ENCODE peak calls at places on chromosomes 2 and 18, in nine cellular contexts. O is IMR-90, Y is testis, J is endothelial cell of umbilical vein, E is heart left ventricle, I is body of pancreas, M is uterus, S is A549, C is transverse colon. L is an unnamed sample.

GRCh38 chr2:171158790-171159325 is 1.8 kb downstream of the TLK1 start:
- DNase-seq in O (no peak), Y (no peak), J (no peak), E (no peak), I (no peak), M (no peak), S (no peak), C (no peak), L (no peak)

GRCh38 chr2:235669269-235669831 is 175.5 kb downstream of the AGAP1 start:
- DNase-seq in O (peak; percentile 58), Y (peak; percentile 64), J (peak; percentile 35), E (peak; percentile 82), I (peak; percentile 44), M (peak; percentile 70), S (peak; percentile 82), C (peak; percentile 77), L (no peak)

GRCh38 chr18:79518683-79519128 is 123.0 kb downstream of the NFATC1 start:
- DNase-seq in O (no peak), Y (peak; percentile 9), J (no peak), E (peak; percentile 35), I (no peak), M (no peak), S (no peak), C (no peak), L (peak; percentile 57)

GRCh38 chr2:144213797-144214196 is 306.1 kb downstream of the ZEB2 start:
- DNase-seq in O (no peak), Y (no peak), J (no peak), E (no peak), I (no peak), M (no peak), S (no peak), C (no peak), L (no peak)

GRCh38 chr2:12504443-12504842 is 212.3 kb upstream of the TRIB2 start:
- DNase-seq in O (peak; percentile 57), Y (no peak), J (peak; percentile 43), E (no peak), I (no peak), M (no peak), S (no peak), C (no peak), L (no peak)

GRCh38 chr2:145007673-145008263 is 487.8 kb upstream of the ZEB2 start:
- DNase-seq in O (peak; percentile 66), Y (no peak), J (peak; percentile 76), E (no peak), I (no peak), M (peak; percentile 29), S (peak; percentile 56), C (no peak), L (no peak)

GRCh38 chr2:15107137-15107536 is 454.0 kb downstream of the NBAS start:
- DNase-seq in O (peak; percentile 7), Y (no peak), J (no peak), E (no peak), I (no peak), M (no peak), S (no peak), C (no peak), L (no peak)

GRCh38 chr2:71683070-71683469 is 229.7 kb downstream of the DYSF start:
- DNase-seq in O (no peak), Y (no peak), J (no peak), E (peak; percentile 33), I (no peak), M (no peak), S (no peak), C (no peak), L (no peak)

GRCh38 chr2:64937341-64938230 is 51.6 kb upstream of the SLC1A4 start:
- DNase-seq in O (no peak), Y (no peak), J (no peak), E (no peak), I (peak; percentile 30), M (no peak), S (no peak), C (peak; percentile 66), L (no peak)

GRCh38 chr2:99662761-99663341 is 173.0 kb upstream of the REV1 start:
- DNase-seq in O (peak; percentile 97), Y (no peak), J (no peak), E (no peak), I (peak; percentile 37), M (peak; percentile 51), S (no peak), C (no peak), L (no peak)

GRCh38 chr2:76464310-76464709 is 753.6 kb upstream of the GCFC2 start:
- DNase-seq in O (no peak), Y (no peak), J (no peak), E (no peak), I (no peak), M (no peak), S (no peak), C (no peak), L (no peak)

GRCh38 chr2:223585691-223586090 is 16.5 kb downstream of the SCG2 start:
- DNase-seq in O (peak; percentile 28), Y (no peak), J (no peak), E (no peak), I (no peak), M (no peak), S (peak; percentile 61), C (no peak), L (no peak)

GRCh38 chr2:114550895-114551793 is 108.7 kb downstream of the DPP10 start:
- DNase-seq in O (peak; percentile 50), Y (peak; percentile 75), J (no peak), E (no peak), I (peak; percentile 56), M (peak; percentile 24), S (peak; percentile 60), C (peak; percentile 76), L (no peak)

GRCh38 chr2:176139170-176139611 is 9.7 kb downstream of the HOXD8 start:
- DNase-seq in O (no peak), Y (no peak), J (peak; percentile 74), E (no peak), I (no peak), M (peak; percentile 28), S (no peak), C (no peak), L (peak; percentile 68)

GRCh38 chr18:58443671-58444070 is 185.2 kb downstream of the ALPK2 start:
- DNase-seq in O (no peak), Y (no peak), J (no peak), E (no peak), I (no peak), M (no peak), S (no peak), C (no peak), L (no peak)

GRCh38 chr18:58438161-58438983 is 190.5 kb downstream of the ALPK2 start:
- DNase-seq in O (peak; percentile 41), Y (no peak), J (no peak), E (no peak), I (no peak), M (no peak), S (no peak), C (no peak), L (no peak)

GRCh38 chr18:58438984-58439311 is 189.9 kb downstream of the ALPK2 start:
- DNase-seq in O (no peak), Y (no peak), J (no peak), E (no peak), I (no peak), M (no peak), S (no peak), C (no peak), L (no peak)
- H3K4me3 ChIP-seq in O (peak overlapping the region; percentile 43), Y (peak overlapping the region; percentile 12), J (no peak overlapping the region), E (peak overlapping the region; percentile 29), I (no peak overlapping the region), M (peak overlapping the region; percentile 24), S (no peak overlapping the region), C (no peak overlapping the region), L (peak overlapping the region; percentile 21)

GRCh38 chr18:55322176-55322735 is 265.7 kb downstream of the TCF4 start:
- DNase-seq in O (peak; percentile 96), Y (peak; percentile 91), J (peak; percentile 96), E (peak; percentile 89), I (peak; percentile 67), M (peak; percentile 83), S (peak; percentile 42), C (peak; percentile 75), L (peak; percentile 87)
- TF ChIP-seq POLR2A in O (peak; percentile 21), Y (no peak), J (no peak), E (no peak), I (peak; percentile 50), M (peak; percentile 69), S (no peak), C (peak; percentile 71), L (no peak)

GRCh38 chr2:172431428-172431827 is 4.0 kb downstream of the ITGA6 start:
- DNase-seq in O (no peak), Y (no peak), J (peak; percentile 77), E (peak; percentile 62), I (peak; percentile 87), M (no peak), S (no peak), C (peak; percentile 48), L (no peak)

GRCh38 chr2:172428841-172429173 is 1.4 kb downstream of the ITGA6 start:
- DNase-seq in O (no peak), Y (no peak), J (no peak), E (no peak), I (no peak), M (no peak), S (no peak), C (no peak), L (peak; percentile 57)

GRCh38 chr2:172429351-172429968 is 2.1 kb downstream of the ITGA6 start:
- DNase-seq in O (peak; percentile 31), Y (no peak), J (no peak), E (no peak), I (no peak), M (no peak), S (no peak), C (no peak), L (peak; percentile 35)

GRCh38 chr2:172430671-172431070 is 3.3 kb downstream of the ITGA6 start:
- DNase-seq in O (peak; percentile 33), Y (no peak), J (no peak), E (no peak), I (no peak), M (no peak), S (no peak), C (no peak), L (no peak)

GRCh38 chr2:172430027-172430426 is 2.6 kb downstream of the ITGA6 start:
- DNase-seq in O (no peak), Y (no peak), J (no peak), E (no peak), I (no peak), M (no peak), S (no peak), C (no peak), L (no peak)
- H3K4me3 ChIP-seq in O (no peak overlapping the region), Y (peak overlapping the region; percentile 92), J (no peak overlapping the region), E (peak overlapping the region; percentile 74), I (no peak overlapping the region), M (peak overlapping the region; percentile 54), S (no peak overlapping the region), C (no peak overlapping the region), L (peak overlapping the region; percentile 71)

DNA sequence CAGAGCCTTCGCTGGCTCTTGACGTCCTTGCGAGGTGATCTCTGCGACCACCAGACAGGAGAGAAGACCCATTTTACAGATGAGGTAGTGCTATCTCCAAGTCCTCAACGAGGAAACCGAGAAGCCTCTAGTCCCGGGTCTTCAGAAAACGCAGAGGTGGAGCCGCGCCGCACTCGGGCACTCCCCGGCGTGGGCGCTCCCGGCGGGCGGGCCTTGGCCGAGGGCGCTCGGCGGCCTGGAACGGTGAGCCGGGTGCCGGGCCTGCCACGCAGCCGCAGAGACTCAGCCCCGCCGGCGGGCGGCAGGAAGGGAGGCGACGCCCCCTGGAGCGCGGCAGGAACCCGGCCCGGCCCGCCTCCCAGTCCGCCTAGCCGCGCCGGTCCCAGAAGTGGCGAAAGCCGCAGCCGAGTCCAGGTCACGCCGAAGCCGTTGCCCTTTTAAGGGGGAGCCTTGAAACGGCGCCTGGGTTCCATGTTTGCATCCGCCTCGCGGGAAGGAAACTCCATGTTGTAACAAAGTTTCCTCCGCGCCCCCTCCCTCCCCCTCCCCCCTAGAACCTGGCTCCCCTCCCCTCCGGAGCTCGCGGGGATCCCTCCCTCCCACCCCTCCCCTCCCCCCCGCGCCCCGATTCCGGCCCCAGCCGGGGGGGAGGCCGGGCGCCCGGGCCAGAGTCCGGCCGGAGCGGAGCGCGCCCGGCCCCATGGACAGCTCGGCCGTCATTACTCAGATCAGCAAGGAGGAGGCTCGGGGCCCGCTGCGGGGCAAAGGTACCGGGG is at the start of gene CTDSP1:
- DNase-seq in O (peak; percentile 96), Y (peak; percentile 98), J (peak; percentile 97), E (peak; percentile 98), I (peak; percentile 97), M (peak; percentile 98), S (peak; percentile 96), C (peak; percentile 98), L (peak; percentile 98)
- TF ChIP-seq POLR2A in O (peak; percentile 23), Y (no peak), J (peak; percentile 58), E (no peak), I (peak; percentile 58), M (peak; percentile 80), S (peak; percentile 54), C (peak; percentile 77), L (peak; percentile 50)